ENCODE peak calls at places on chromosomes 6 and 20, in eight cellular contexts. One of them, this sample, is unnamed.

GRCh38 chr6:144305985-144306384 is 20.9 kb downstream of the UTRN start:
- DNase-seq in NCI-H1417: no peak
- DNase-seq in iris pigment epithelial cell: peak; percentile 82
- DNase-seq in HEK293T: no peak
- DNase-seq in mammary epithelial cell: no peak
- DNase-seq in activated T-cell treated with anti-CD3 and anti-CD28 coated beads for 4 hours: no peak
- DNase-seq in GM04503: no peak
- DNase-seq in anterior cingulate cortex: no peak
- DNase-seq in this sample: no peak

GRCh38 chr6:42507195-42507594 is 55.5 kb upstream of the TRERF1 start:
- DNase-seq in NCI-H1417: no peak
- DNase-seq in iris pigment epithelial cell: no peak
- DNase-seq in HEK293T: no peak
- DNase-seq in mammary epithelial cell: no peak
- DNase-seq in activated T-cell treated with anti-CD3 and anti-CD28 coated beads for 4 hours: no peak
- DNase-seq in GM04503: no peak
- DNase-seq in anterior cingulate cortex: no peak
- DNase-seq in this sample: no peak

GRCh38 chr6:36266913-36267644 is 2.8 kb upstream of the PNPLA1 start:
- DNase-seq in NCI-H1417: no peak
- DNase-seq in iris pigment epithelial cell: no peak
- DNase-seq in HEK293T: no peak
- DNase-seq in mammary epithelial cell: no peak
- DNase-seq in activated T-cell treated with anti-CD3 and anti-CD28 coated beads for 4 hours: no peak
- DNase-seq in GM04503: no peak
- DNase-seq in anterior cingulate cortex: no peak
- DNase-seq in this sample: no peak

GRCh38 chr6:39819676-39820075 is 27.5 kb downstream of the DAAM2 start:
- DNase-seq in NCI-H1417: no peak
- DNase-seq in iris pigment epithelial cell: no peak
- DNase-seq in HEK293T: no peak
- DNase-seq in mammary epithelial cell: no peak
- DNase-seq in activated T-cell treated with anti-CD3 and anti-CD28 coated beads for 4 hours: no peak
- DNase-seq in GM04503: no peak
- DNase-seq in anterior cingulate cortex: no peak
- DNase-seq in this sample: no peak

GRCh38 chr6:118382126-118382525 is 166.0 kb upstream of the PLN start:
- DNase-seq in NCI-H1417: no peak
- DNase-seq in iris pigment epithelial cell: no peak
- DNase-seq in HEK293T: no peak
- DNase-seq in mammary epithelial cell: no peak
- DNase-seq in activated T-cell treated with anti-CD3 and anti-CD28 coated beads for 4 hours: no peak
- DNase-seq in GM04503: no peak
- DNase-seq in anterior cingulate cortex: no peak
- DNase-seq in this sample: no peak

GRCh38 chr20:63070771-63071540 is 64.2 kb upstream of the BHLHE23 start:
- DNase-seq in NCI-H1417: no peak
- DNase-seq in iris pigment epithelial cell: no peak
- DNase-seq in HEK293T: no peak
- DNase-seq in mammary epithelial cell: no peak
- DNase-seq in activated T-cell treated with anti-CD3 and anti-CD28 coated beads for 4 hours: no peak
- DNase-seq in GM04503: no peak
- DNase-seq in anterior cingulate cortex: no peak
- DNase-seq in this sample: no peak

GRCh38 chr6:154824076-154824475 is 90.9 kb downstream of the SCAF8 start:
- DNase-seq in NCI-H1417: no peak
- DNase-seq in iris pigment epithelial cell: no peak
- DNase-seq in HEK293T: no peak
- DNase-seq in mammary epithelial cell: no peak
- DNase-seq in activated T-cell treated with anti-CD3 and anti-CD28 coated beads for 4 hours: no peak
- DNase-seq in GM04503: no peak
- DNase-seq in anterior cingulate cortex: no peak
- DNase-seq in this sample: no peak

GRCh38 chr6:52641388-52641787 is 29.5 kb upstream of the TMEM14A start:
- DNase-seq in NCI-H1417: no peak
- DNase-seq in iris pigment epithelial cell: no peak
- DNase-seq in HEK293T: no peak
- DNase-seq in mammary epithelial cell: no peak
- DNase-seq in activated T-cell treated with anti-CD3 and anti-CD28 coated beads for 4 hours: no peak
- DNase-seq in GM04503: no peak
- DNase-seq in anterior cingulate cortex: no peak
- DNase-seq in this sample: no peak

GRCh38 chr6:78598966-78599365 is 268.4 kb upstream of the IRAK1BP1 start:
- DNase-seq in NCI-H1417: no peak
- DNase-seq in iris pigment epithelial cell: peak; percentile 93
- DNase-seq in HEK293T: no peak
- DNase-seq in mammary epithelial cell: peak; percentile 98
- DNase-seq in activated T-cell treated with anti-CD3 and anti-CD28 coated beads for 4 hours: no peak
- DNase-seq in GM04503: peak; percentile 94
- DNase-seq in anterior cingulate cortex: no peak
- DNase-seq in this sample: no peak

GRCh38 chr6:27503436-27504030 is 30.6 kb upstream of the ZNF184 start:
- DNase-seq in NCI-H1417: peak; percentile 53
- DNase-seq in iris pigment epithelial cell: peak; percentile 68
- DNase-seq in HEK293T: peak; percentile 30
- DNase-seq in mammary epithelial cell: peak; percentile 61
- DNase-seq in activated T-cell treated with anti-CD3 and anti-CD28 coated beads for 4 hours: peak; percentile 81
- DNase-seq in GM04503: peak; percentile 21
- DNase-seq in anterior cingulate cortex: no peak
- DNase-seq in this sample: no peak

GRCh38 chr20:63895886-63896135 is 885 bp downstream of the DNAJC5 start:
- DNase-seq in NCI-H1417: no peak
- DNase-seq in iris pigment epithelial cell: peak; percentile 37
- DNase-seq in HEK293T: no peak
- DNase-seq in mammary epithelial cell: peak; percentile 50
- DNase-seq in activated T-cell treated with anti-CD3 and anti-CD28 coated beads for 4 hours: no peak
- DNase-seq in GM04503: no peak
- DNase-seq in anterior cingulate cortex: no peak
- DNase-seq in this sample: no peak

GRCh38 chr6:107115695-107116327 is 496 bp upstream of the BEND3 start:
- DNase-seq in NCI-H1417: peak; percentile 73
- DNase-seq in iris pigment epithelial cell: peak; percentile 31
- DNase-seq in HEK293T: peak; percentile 64
- DNase-seq in mammary epithelial cell: peak; percentile 27
- DNase-seq in activated T-cell treated with anti-CD3 and anti-CD28 coated beads for 4 hours: peak; percentile 31
- DNase-seq in GM04503: no peak
- DNase-seq in anterior cingulate cortex: no peak
- DNase-seq in this sample: no peak

GRCh38 chr6:133040025-133040838 is 200.9 kb upstream of the EYA4 start:
- DNase-seq in NCI-H1417: no peak
- DNase-seq in iris pigment epithelial cell: peak; percentile 46
- DNase-seq in HEK293T: peak; percentile 62
- DNase-seq in mammary epithelial cell: peak; percentile 6
- DNase-seq in activated T-cell treated with anti-CD3 and anti-CD28 coated beads for 4 hours: no peak
- DNase-seq in GM04503: no peak
- DNase-seq in anterior cingulate cortex: no peak
- DNase-seq in this sample: no peak

GRCh38 chr6:8110117-8110721 is 7.9 kb upstream of the EEF1E1 start:
- DNase-seq in NCI-H1417: no peak
- DNase-seq in iris pigment epithelial cell: no peak
- DNase-seq in HEK293T: no peak
- DNase-seq in mammary epithelial cell: no peak
- DNase-seq in activated T-cell treated with anti-CD3 and anti-CD28 coated beads for 4 hours: no peak
- DNase-seq in GM04503: no peak
- DNase-seq in anterior cingulate cortex: no peak
- DNase-seq in this sample: no peak

GRCh38 chr20:3749689-3750639 is 17.5 kb downstream of the HSPA12B start:
- DNase-seq in NCI-H1417: peak; percentile 77
- DNase-seq in iris pigment epithelial cell: no peak
- DNase-seq in HEK293T: peak; percentile 66
- DNase-seq in mammary epithelial cell: peak; percentile 23
- DNase-seq in activated T-cell treated with anti-CD3 and anti-CD28 coated beads for 4 hours: no peak
- DNase-seq in GM04503: no peak
- DNase-seq in anterior cingulate cortex: no peak
- DNase-seq in this sample: no peak

GRCh38 chr6:15063253-15063853 is 182.5 kb upstream of the JARID2 start:
- DNase-seq in NCI-H1417: no peak
- DNase-seq in iris pigment epithelial cell: peak; percentile 38
- DNase-seq in HEK293T: no peak
- DNase-seq in mammary epithelial cell: peak; percentile 71
- DNase-seq in activated T-cell treated with anti-CD3 and anti-CD28 coated beads for 4 hours: no peak
- DNase-seq in GM04503: no peak
- DNase-seq in anterior cingulate cortex: peak; percentile 2
- DNase-seq in this sample: no peak

GRCh38 chr6:33297406-33297955 is 1.3 kb downstream of the RGL2 start:
- DNase-seq in NCI-H1417: no peak
- DNase-seq in iris pigment epithelial cell: no peak
- DNase-seq in HEK293T: no peak
- DNase-seq in mammary epithelial cell: peak; percentile 61
- DNase-seq in activated T-cell treated with anti-CD3 and anti-CD28 coated beads for 4 hours: no peak
- DNase-seq in GM04503: no peak
- DNase-seq in anterior cingulate cortex: no peak
- DNase-seq in this sample: no peak

GRCh38 chr6:150886155-150886554 is 20.7 kb downstream of the MTHFD1L start:
- DNase-seq in NCI-H1417: no peak
- DNase-seq in iris pigment epithelial cell: no peak
- DNase-seq in HEK293T: no peak
- DNase-seq in mammary epithelial cell: no peak
- DNase-seq in activated T-cell treated with anti-CD3 and anti-CD28 coated beads for 4 hours: no peak
- DNase-seq in GM04503: no peak
- DNase-seq in anterior cingulate cortex: no peak
- DNase-seq in this sample: no peak

GRCh38 chr20:38023181-38024085 is 9.8 kb downstream of the TTI1 start:
- DNase-seq in NCI-H1417: no peak
- DNase-seq in iris pigment epithelial cell: peak; percentile 96
- DNase-seq in HEK293T: no peak
- DNase-seq in mammary epithelial cell: no peak
- DNase-seq in activated T-cell treated with anti-CD3 and anti-CD28 coated beads for 4 hours: no peak
- DNase-seq in GM04503: no peak
- DNase-seq in anterior cingulate cortex: no peak
- DNase-seq in this sample: no peak

GRCh38 chr20:34579936-34580587 is 21.5 kb downstream of the MAP1LC3A start:
- DNase-seq in NCI-H1417: no peak
- DNase-seq in iris pigment epithelial cell: no peak
- DNase-seq in HEK293T: no peak
- DNase-seq in mammary epithelial cell: peak; percentile 34
- DNase-seq in activated T-cell treated with anti-CD3 and anti-CD28 coated beads for 4 hours: no peak
- DNase-seq in GM04503: no peak
- DNase-seq in anterior cingulate cortex: no peak
- DNase-seq in this sample: no peak

GRCh38 chr6:90940812-90941481 is 354.1 kb upstream of the MAP3K7 start:
- DNase-seq in NCI-H1417: peak; percentile 54
- DNase-seq in iris pigment epithelial cell: peak; percentile 70
- DNase-seq in HEK293T: peak; percentile 45
- DNase-seq in mammary epithelial cell: peak; percentile 67
- DNase-seq in activated T-cell treated with anti-CD3 and anti-CD28 coated beads for 4 hours: no peak
- DNase-seq in GM04503: peak; percentile 6
- DNase-seq in anterior cingulate cortex: no peak
- DNase-seq in this sample: no peak